ENCODE peak calls at places on chromosomes 16 and 17, in seven cellular contexts. One of them, this sample, is unnamed.

GRCh38 chr17:49708515-49709161 is 874 bp upstream of the SLC35B1 start:
- DNase-seq in mesendoderm: peak; percentile 32
- DNase-seq in H9: peak; percentile 68
- DNase-seq in H1: no peak
- DNase-seq in mesenchymal stem cell: no peak
- DNase-seq in neuronal stem cell: no peak
- DNase-seq in trophoblast cell: peak; percentile 65
- DNase-seq in this sample: no peak

GRCh38 chr16:53726625-53727024 is 22.7 kb downstream of the FTO start:
- DNase-seq in H1: no peak
- DNase-seq in neuronal stem cell: peak; percentile 29
- DNase-seq in mesenchymal stem cell: peak; percentile 31
- DNase-seq in mesendoderm: no peak
- DNase-seq in trophoblast cell: peak; percentile 52
- DNase-seq in H9: no peak
- DNase-seq in this sample: peak; percentile 23

GRCh38 chr16:87461466-87461975 is 31.3 kb downstream of the ZCCHC14 start:
- DNase-seq in mesendoderm: peak; percentile 98
- DNase-seq in trophoblast cell: peak; percentile 94
- DNase-seq in H9: peak; percentile 97
- DNase-seq in neuronal stem cell: peak; percentile 58
- DNase-seq in mesenchymal stem cell: peak; percentile 54
- DNase-seq in H1: peak; percentile 87
- DNase-seq in this sample: no peak

GRCh38 chr17:11490171-11490760 is 108.0 kb upstream of the DNAH9 start:
- DNase-seq in neuronal stem cell: no peak
- DNase-seq in H9: no peak
- DNase-seq in mesenchymal stem cell: no peak
- DNase-seq in trophoblast cell: no peak
- DNase-seq in mesendoderm: no peak
- DNase-seq in H1: no peak
- DNase-seq in this sample: no peak

GRCh38 chr17:6069611-6070279 is 434 bp upstream of the WSCD1 start:
- DNase-seq in H9: no peak
- DNase-seq in neuronal stem cell: no peak
- DNase-seq in mesendoderm: no peak
- DNase-seq in mesenchymal stem cell: peak; percentile 27
- DNase-seq in H1: no peak
- DNase-seq in trophoblast cell: no peak
- DNase-seq in this sample: no peak

GRCh38 chr17:20267459-20267842 is 199.9 kb downstream of the LGALS9B start:
- DNase-seq in H1: no peak
- DNase-seq in neuronal stem cell: no peak
- DNase-seq in mesenchymal stem cell: no peak
- DNase-seq in H9: no peak
- DNase-seq in mesendoderm: no peak
- DNase-seq in trophoblast cell: no peak
- DNase-seq in this sample: no peak

GRCh38 chr16:73142069-73142880 is 94.3 kb upstream of the ZFHX3 start:
- DNase-seq in mesendoderm: no peak
- DNase-seq in trophoblast cell: no peak
- DNase-seq in neuronal stem cell: no peak
- DNase-seq in mesenchymal stem cell: no peak
- DNase-seq in H9: no peak
- DNase-seq in H1: no peak
- DNase-seq in this sample: no peak

GRCh38 chr17:28741358-28742349 is 2.2 kb upstream of the TRAF4 start:
- DNase-seq in neuronal stem cell: no peak
- DNase-seq in H9: no peak
- DNase-seq in mesendoderm: no peak
- DNase-seq in H1: no peak
- DNase-seq in mesenchymal stem cell: no peak
- DNase-seq in trophoblast cell: no peak
- DNase-seq in this sample: no peak

GRCh38 chr17:15942207-15942833 is 2.6 kb upstream of the ADORA2B start:
- DNase-seq in trophoblast cell: no peak
- DNase-seq in neuronal stem cell: no peak
- DNase-seq in mesenchymal stem cell: no peak
- DNase-seq in H9: no peak
- DNase-seq in mesendoderm: no peak
- DNase-seq in H1: no peak
- DNase-seq in this sample: no peak

GRCh38 chr16:65522412-65522811 is 400.5 kb upstream of the CDH11 start:
- DNase-seq in mesendoderm: no peak
- DNase-seq in H9: no peak
- DNase-seq in mesenchymal stem cell: no peak
- DNase-seq in H1: no peak
- DNase-seq in neuronal stem cell: no peak
- DNase-seq in trophoblast cell: no peak
- DNase-seq in this sample: no peak

GRCh38 chr16:20871935-20872815 is 28.0 kb downstream of the DCUN1D3 start:
- DNase-seq in mesenchymal stem cell: no peak
- DNase-seq in H9: no peak
- DNase-seq in H1: no peak
- DNase-seq in neuronal stem cell: no peak
- DNase-seq in mesendoderm: peak; percentile 91
- DNase-seq in trophoblast cell: no peak
- DNase-seq in this sample: no peak

GRCh38 chr16:77289331-77289809 is 90.2 kb downstream of the SYCE1L start:
- DNase-seq in trophoblast cell: peak; percentile 96
- DNase-seq in H9: no peak
- DNase-seq in mesendoderm: peak; percentile 84
- DNase-seq in neuronal stem cell: no peak
- DNase-seq in mesenchymal stem cell: peak; percentile 93
- DNase-seq in H1: no peak
- DNase-seq in this sample: peak; percentile 73

GRCh38 chr17:40671282-40671681 is 6.3 kb upstream of the KRT222 start:
- DNase-seq in trophoblast cell: no peak
- DNase-seq in neuronal stem cell: no peak
- DNase-seq in mesenchymal stem cell: no peak
- DNase-seq in H1: no peak
- DNase-seq in H9: no peak
- DNase-seq in mesendoderm: no peak
- DNase-seq in this sample: no peak

GRCh38 chr17:19508327-19508867 is 25.3 kb upstream of the SLC47A1 start:
- DNase-seq in H9: peak; percentile 69
- DNase-seq in neuronal stem cell: no peak
- DNase-seq in H1: no peak
- DNase-seq in mesendoderm: peak; percentile 56
- DNase-seq in trophoblast cell: peak; percentile 20
- DNase-seq in mesenchymal stem cell: no peak
- DNase-seq in this sample: no peak

GRCh38 chr16:70715113-70715711 is 29.4 kb upstream of the MTSS2 start:
- DNase-seq in mesendoderm: peak; percentile 69
- DNase-seq in trophoblast cell: peak; percentile 39
- DNase-seq in neuronal stem cell: no peak
- DNase-seq in H9: no peak
- DNase-seq in H1: no peak
- DNase-seq in mesenchymal stem cell: peak; percentile 91
- DNase-seq in this sample: peak; percentile 98

GRCh38 chr16:85689285-85689949 is 663 bp upstream of the GINS2 start:
- DNase-seq in mesendoderm: no peak
- DNase-seq in neuronal stem cell: no peak
- DNase-seq in trophoblast cell: no peak
- DNase-seq in H9: no peak
- DNase-seq in mesenchymal stem cell: no peak
- DNase-seq in H1: no peak
- DNase-seq in this sample: no peak

GRCh38 chr16:84062734-84063640 is 20.4 kb upstream of the SLC38A8 start:
- DNase-seq in H9: peak; percentile 95
- DNase-seq in mesenchymal stem cell: peak; percentile 81
- DNase-seq in trophoblast cell: peak; percentile 77
- DNase-seq in H1: peak; percentile 75
- DNase-seq in mesendoderm: peak; percentile 98
- DNase-seq in neuronal stem cell: peak; percentile 86
- DNase-seq in this sample: peak; percentile 74

DNA sequence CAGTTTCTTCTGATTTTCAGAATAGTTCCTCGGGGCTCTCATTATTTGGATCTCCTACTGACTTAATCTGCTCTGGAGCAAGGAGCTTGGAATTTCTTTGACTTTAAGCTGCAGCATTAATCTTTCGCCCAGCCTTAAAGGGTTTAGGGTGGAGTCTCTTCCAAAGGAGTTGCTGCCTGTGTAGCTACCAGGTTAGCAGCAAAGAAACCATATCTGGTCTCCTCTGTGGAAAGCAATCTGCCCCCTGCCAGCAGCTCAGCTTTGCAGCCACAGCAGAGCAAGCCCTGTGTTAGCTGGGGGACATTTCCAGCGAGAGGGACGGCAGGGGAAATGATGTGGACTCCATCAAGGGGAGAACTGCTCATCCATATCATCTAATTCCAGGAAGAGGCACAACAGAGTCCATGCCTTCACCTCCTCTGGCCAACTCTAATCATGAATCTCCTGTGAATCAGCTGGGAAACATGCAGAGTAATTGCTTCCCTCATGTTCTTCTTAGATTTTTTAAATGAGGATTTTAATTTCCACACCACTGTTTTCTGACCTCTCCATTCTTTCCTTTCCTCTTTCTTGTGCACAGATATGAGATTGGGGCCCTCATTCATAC is 827.6 kb upstream of the CA10 start:
- DNase-seq in mesendoderm: peak; percentile 79
- DNase-seq in neuronal stem cell: no peak
- DNase-seq in mesenchymal stem cell: no peak
- DNase-seq in trophoblast cell: no peak
- DNase-seq in H1: no peak
- DNase-seq in H9: no peak
- DNase-seq in this sample: no peak
- H3K23ac ChIP-seq in mesendoderm: no peak overlapping the region
- H3K23ac ChIP-seq in neuronal stem cell: no peak overlapping the region
- H3K23ac ChIP-seq in mesenchymal stem cell: no peak overlapping the region
- H3K23ac ChIP-seq in trophoblast cell: no peak overlapping the region
- H3K23ac ChIP-seq in H1: no peak overlapping the region
- H3K23ac ChIP-seq in H9: no peak overlapping the region
- H3K23ac ChIP-seq in this sample: no peak overlapping the region

GRCh38 chr17:82321947-82322466 is 4.6 kb upstream of the CD7 start:
- DNase-seq in mesenchymal stem cell: no peak
- DNase-seq in neuronal stem cell: no peak
- DNase-seq in H9: no peak
- DNase-seq in H1: no peak
- DNase-seq in trophoblast cell: no peak
- DNase-seq in mesendoderm: no peak
- DNase-seq in this sample: no peak

GRCh38 chr17:82323514-82324234 is 6.3 kb upstream of the CD7 start:
- DNase-seq in H1: no peak
- DNase-seq in H9: no peak
- DNase-seq in trophoblast cell: no peak
- DNase-seq in mesenchymal stem cell: no peak
- DNase-seq in neuronal stem cell: no peak
- DNase-seq in mesendoderm: no peak
- DNase-seq in this sample: no peak

GRCh38 chr17:82320956-82321927 is 3.8 kb upstream of the CD7 start:
- DNase-seq in mesendoderm: peak; percentile 14
- DNase-seq in mesenchymal stem cell: peak; percentile 26
- DNase-seq in trophoblast cell: peak; percentile 53
- DNase-seq in H1: no peak
- DNase-seq in H9: peak; percentile 75
- DNase-seq in neuronal stem cell: no peak
- DNase-seq in this sample: no peak

GRCh38 chr17:82324566-82325285 is 7.3 kb upstream of the CD7 start:
- DNase-seq in H1: no peak
- DNase-seq in mesendoderm: no peak
- DNase-seq in trophoblast cell: no peak
- DNase-seq in neuronal stem cell: no peak
- DNase-seq in H9: no peak
- DNase-seq in mesenchymal stem cell: no peak
- DNase-seq in this sample: no peak

GRCh38 chr17:82322526-82323453 is 5.4 kb upstream of the CD7 start:
- DNase-seq in neuronal stem cell: no peak
- DNase-seq in H1: no peak
- DNase-seq in mesenchymal stem cell: no peak
- DNase-seq in H9: no peak
- DNase-seq in trophoblast cell: no peak
- DNase-seq in mesendoderm: no peak
- DNase-seq in this sample: no peak
- H3K4me2 ChIP-seq in neuronal stem cell: no peak overlapping the region
- H3K4me2 ChIP-seq in H1: no peak overlapping the region
- H3K4me2 ChIP-seq in mesenchymal stem cell: no peak overlapping the region
- H3K4me2 ChIP-seq in H9: no peak overlapping the region
- H3K4me2 ChIP-seq in trophoblast cell: no peak overlapping the region
- H3K4me2 ChIP-seq in mesendoderm: no peak overlapping the region
- H3K4me2 ChIP-seq in this sample: no peak overlapping the region

GRCh38 chr17:57275365-57275764 is 19.0 kb downstream of the MSI2 start:
- DNase-seq in H1: no peak
- DNase-seq in mesenchymal stem cell: no peak
- DNase-seq in trophoblast cell: no peak
- DNase-seq in H9: no peak
- DNase-seq in neuronal stem cell: no peak
- DNase-seq in mesendoderm: no peak
- DNase-seq in this sample: no peak

GRCh38 chr17:57277923-57278604 is 21.7 kb downstream of the MSI2 start:
- DNase-seq in H1: no peak
- DNase-seq in trophoblast cell: no peak
- DNase-seq in H9: no peak
- DNase-seq in mesendoderm: no peak
- DNase-seq in neuronal stem cell: no peak
- DNase-seq in mesenchymal stem cell: no peak
- DNase-seq in this sample: no peak

GRCh38 chr17:57278740-57279387 is 22.5 kb downstream of the MSI2 start:
- DNase-seq in trophoblast cell: no peak
- DNase-seq in neuronal stem cell: no peak
- DNase-seq in mesendoderm: no peak
- DNase-seq in H1: no peak
- DNase-seq in mesenchymal stem cell: no peak
- DNase-seq in H9: no peak
- DNase-seq in this sample: no peak

GRCh38 chr17:57274162-57274561 is 17.8 kb downstream of the MSI2 start:
- DNase-seq in neuronal stem cell: no peak
- DNase-seq in mesendoderm: no peak
- DNase-seq in H9: no peak
- DNase-seq in H1: no peak
- DNase-seq in mesenchymal stem cell: no peak
- DNase-seq in trophoblast cell: no peak
- DNase-seq in this sample: no peak

DNA sequence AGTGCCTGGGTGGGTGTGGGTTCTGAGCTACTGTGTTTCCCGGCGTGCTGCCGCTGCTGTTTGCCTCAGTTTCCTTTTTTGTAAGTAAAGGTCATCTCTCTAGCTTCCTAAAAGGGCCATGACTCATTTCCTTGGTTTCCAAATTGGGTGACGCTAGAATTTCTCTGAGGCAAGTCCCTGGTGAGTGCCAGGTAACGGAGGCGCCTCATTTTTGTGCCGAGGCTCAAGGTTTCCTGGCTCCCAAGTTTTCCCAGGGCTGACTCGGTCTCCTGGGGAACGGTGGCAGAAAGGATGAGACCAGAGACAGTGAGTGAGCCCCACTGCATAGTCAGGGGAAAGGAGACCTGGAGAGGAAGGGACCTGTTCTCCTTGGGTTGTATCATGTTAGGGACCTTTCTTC is 20.3 kb downstream of the MSI2 start:
- DNase-seq in trophoblast cell: no peak
- DNase-seq in H9: no peak
- DNase-seq in neuronal stem cell: no peak
- DNase-seq in mesendoderm: no peak
- DNase-seq in H1: no peak
- DNase-seq in mesenchymal stem cell: no peak
- DNase-seq in this sample: no peak
- H3K18ac ChIP-seq in trophoblast cell: no peak overlapping the region
- H3K18ac ChIP-seq in H9: no peak overlapping the region
- H3K18ac ChIP-seq in neuronal stem cell: no peak overlapping the region
- H3K18ac ChIP-seq in mesendoderm: no peak overlapping the region
- H3K18ac ChIP-seq in H1: no peak overlapping the region
- H3K18ac ChIP-seq in mesenchymal stem cell: no peak overlapping the region
- H3K18ac ChIP-seq in this sample: no peak overlapping the region

GRCh38 chr16:80384862-80385261 is 155.9 kb upstream of the DYNLRB2 start:
- DNase-seq in mesendoderm: no peak
- DNase-seq in trophoblast cell: no peak
- DNase-seq in neuronal stem cell: no peak
- DNase-seq in H1: no peak
- DNase-seq in mesenchymal stem cell: no peak
- DNase-seq in H9: no peak
- DNase-seq in this sample: no peak
- H3K23ac ChIP-seq in mesendoderm: no peak overlapping the region
- H3K23ac ChIP-seq in trophoblast cell: no peak overlapping the region
- H3K23ac ChIP-seq in neuronal stem cell: no peak overlapping the region
- H3K23ac ChIP-seq in H1: no peak overlapping the region
- H3K23ac ChIP-seq in mesenchymal stem cell: no peak overlapping the region
- H3K23ac ChIP-seq in H9: no peak overlapping the region
- H3K23ac ChIP-seq in this sample: no peak overlapping the region